ENCODE peak calls at places on chromosomes 6 and 20, in ten cellular contexts. U is activated CD8-positive, alpha-beta memory T cell treated with anti-CD3 and anti-CD28 coated beads, Interleukin-2, amount 10 ng/mL, durations not matched to agents 7 days and 5 days; K is HS-5; O is HuH-7.5; Z is stimulated activated effector memory CD8-positive, alpha-beta T cell treated with anti-CD3 and anti-CD28 coated beads, Interleukin-12 subunit alpha, Interleukin-12 subunit beta, amount 100 ng/mL, for 72 hours; S is CD4-positive, CD25-positive, alpha-beta regulatory T cell; M is H9; P is NCI-H2081; H is stimulated activated CD4-positive, alpha-beta T cell treated with anti-CD3 and anti-CD28 coated beads, Interleukin-2, amount 100 ng/mL, for 48 hours; J is fibroblast of the conjunctiva. C is an unnamed sample.

GRCh38 chr6:87200469-87201174 is 45.3 kb downstream of the ZNF292 start:
- DNase-seq in J (peak; percentile 22), P (no peak), Z (no peak), O (no peak), U (no peak), M (no peak), S (no peak), H (no peak), K (no peak), C (peak; percentile 51)

GRCh38 chr6:12313992-12314589 is 23.9 kb downstream of the EDN1 start:
- DNase-seq in S (no peak), P (no peak), H (no peak), Z (no peak), M (no peak), O (no peak), U (no peak), J (no peak), K (no peak), C (no peak)

GRCh38 chr6:130671119-130672104 is 155.8 kb upstream of the SMLR1 start:
- DNase-seq in P (no peak), Z (no peak), J (no peak), M (no peak), K (no peak), S (no peak), U (no peak), O (no peak), H (no peak), C (no peak)

GRCh38 chr20:25036331-25036936 is 21.5 kb downstream of the ACSS1 start:
- DNase-seq in K (no peak), U (no peak), Z (no peak), J (no peak), M (no peak), S (peak; percentile 46), H (no peak), O (no peak), P (no peak), C (no peak)

GRCh38 chr20:57158474-57158873 is 108.0 kb downstream of the BMP7 start:
- DNase-seq in K (no peak), H (no peak), Z (no peak), M (no peak), U (no peak), O (no peak), S (no peak), J (no peak), P (no peak), C (no peak)

GRCh38 chr6:26089272-26089671 is 2.0 kb downstream of the HFE start:
- DNase-seq in K (no peak), H (no peak), P (no peak), O (no peak), J (no peak), S (no peak), Z (no peak), M (no peak), U (no peak), C (no peak)

GRCh38 chr6:109816452-109817374 is 125.6 kb downstream of the FIG4 start:
- DNase-seq in K (no peak), U (no peak), S (no peak), O (no peak), H (no peak), P (peak; percentile 98), M (no peak), J (no peak), Z (no peak), C (no peak)

GRCh38 chr6:112879920-112880413 is 532.8 kb downstream of the RFPL4B start:
- DNase-seq in O (peak; percentile 58), Z (no peak), S (no peak), J (no peak), H (no peak), K (no peak), M (peak; percentile 97), U (no peak), P (no peak), C (peak; percentile 51)

GRCh38 chr6:27126815-27127537 is 120.5 kb upstream of the PRSS16 start:
- DNase-seq in S (peak; percentile 94), Z (peak; percentile 76), P (peak; percentile 12), K (peak; percentile 84), H (peak; percentile 82), J (peak; percentile 90), O (no peak), M (peak; percentile 85), U (peak; percentile 93), C (peak; percentile 92)

GRCh38 chr20:22688485-22688884 is 104.1 kb upstream of the FOXA2 start:
- DNase-seq in U (no peak), H (no peak), M (no peak), S (no peak), J (no peak), P (no peak), K (no peak), O (no peak), Z (no peak), C (no peak)

GRCh38 chr6:2523061-2523460 is 227.7 kb downstream of the MYLK4 start:
- DNase-seq in M (no peak), J (no peak), K (no peak), Z (no peak), H (no peak), U (no peak), P (no peak), S (no peak), O (no peak), C (no peak)

GRCh38 chr6:132570221-132570777 is at the start of gene TAAR6:
- DNase-seq in Z (no peak), J (no peak), U (no peak), M (no peak), O (no peak), K (no peak), S (no peak), H (no peak), P (no peak), C (no peak)

GRCh38 chr20:36197271-36197670 is 39.0 kb upstream of the AAR2 start:
- DNase-seq in P (no peak), S (no peak), O (no peak), M (no peak), K (no peak), J (no peak), Z (no peak), U (no peak), H (no peak), C (no peak)

GRCh38 chr6:118372413-118372812 is 175.7 kb upstream of the PLN start:
- DNase-seq in U (no peak), Z (no peak), S (no peak), J (no peak), H (no peak), M (no peak), P (peak; percentile 81), O (no peak), K (no peak), C (peak; percentile 53)

GRCh38 chr20:16292227-16292626 is 281.0 kb downstream of the KIF16B start:
- DNase-seq in U (no peak), P (no peak), M (no peak), H (no peak), S (no peak), K (peak; percentile 42), J (no peak), Z (no peak), O (no peak), C (no peak)

GRCh38 chr6:33429745-33430042 is 9.8 kb downstream of the SYNGAP1 start:
- DNase-seq in U (no peak), S (peak; percentile 88), O (no peak), M (no peak), H (no peak), J (no peak), P (no peak), K (no peak), Z (no peak), C (no peak)